ENCODE peak calls at places on chromosome 20, in eight cellular contexts. O is mesothelial cell of epicardium, A is vagina, K is K562, T is mammary epithelial cell, P is lower leg skin, Y is esophagus squamous epithelium, I is B cell. Q is an unnamed sample.

GRCh38 chr20:46507760-46508407 is 5.5 kb downstream of the ZNF334 start:
- DNase-seq in O (no peak), A (no peak), K (no peak), T (no peak), P (no peak), Y (no peak), I (no peak), Q (no peak)

GRCh38 chr20:22557403-22558276 is 26.7 kb downstream of the FOXA2 start:
- DNase-seq in O (no peak), A (no peak), K (no peak), T (no peak), P (no peak), Y (no peak), I (no peak), Q (no peak)

GRCh38 chr20:18224968-18225568 is 63.3 kb upstream of the ZNF133 start:
- DNase-seq in O (no peak), A (no peak), K (no peak), T (peak; percentile 72), P (peak; percentile 24), Y (no peak), I (no peak), Q (no peak)

GRCh38 chr20:2387180-2387577 is 6.5 kb downstream of the TGM6 start:
- DNase-seq in O (no peak), A (no peak), K (peak; percentile 55), T (no peak), P (no peak), Y (no peak), I (no peak), Q (peak; percentile 46)

GRCh38 chr20:39019805-39020325 is 57.7 kb downstream of the DHX35 start:
- DNase-seq in O (no peak), A (no peak), K (no peak), T (peak; percentile 5), P (no peak), Y (no peak), I (no peak), Q (no peak)

GRCh38 chr20:21571841-21572690 is 58.2 kb upstream of the NKX2-2 start:
- DNase-seq in O (peak; percentile 39), A (no peak), K (peak; percentile 26), T (no peak), P (no peak), Y (no peak), I (no peak), Q (no peak)

GRCh38 chr20:4844766-4845465 is 123.2 kb downstream of the PRND start:
- DNase-seq in O (no peak), A (no peak), K (no peak), T (no peak), P (no peak), Y (no peak), I (no peak), Q (no peak)

GRCh38 chr20:43022568-43022967 is 167.1 kb downstream of the PTPRT start:
- DNase-seq in O (no peak), A (no peak), K (no peak), T (no peak), P (no peak), Y (no peak), I (no peak), Q (no peak)

GRCh38 chr20:10982692-10983091 is 308.9 kb upstream of the JAG1 start:
- DNase-seq in O (no peak), A (no peak), K (no peak), T (peak; percentile 79), P (no peak), Y (no peak), I (no peak), Q (no peak)

GRCh38 chr20:6061544-6061943 is 7.7 kb upstream of the LRRN4 start:
- DNase-seq in O (no peak), A (no peak), K (no peak), T (no peak), P (no peak), Y (no peak), I (no peak), Q (no peak)

GRCh38 chr20:22070546-22070945 is 365.1 kb downstream of the PAX1 start:
- DNase-seq in O (no peak), A (no peak), K (no peak), T (no peak), P (peak; percentile 32), Y (no peak), I (no peak), Q (no peak)

GRCh38 chr20:49790077-49790798 is 22.4 kb upstream of the SLC9A8 start:
- DNase-seq in O (no peak), A (no peak), K (peak; percentile 89), T (no peak), P (no peak), Y (no peak), I (no peak), Q (no peak)

GRCh38 chr20:14512856-14513255 is 175.4 kb upstream of the FLRT3 start:
- DNase-seq in O (no peak), A (no peak), K (no peak), T (no peak), P (no peak), Y (no peak), I (no peak), Q (no peak)

GRCh38 chr20:59320426-59320825 is 20.0 kb downstream of the EDN3 start:
- DNase-seq in O (no peak), A (no peak), K (no peak), T (no peak), P (no peak), Y (no peak), I (no peak), Q (no peak)

GRCh38 chr20:59320850-59321631 is 20.6 kb downstream of the EDN3 start:
- DNase-seq in O (no peak), A (no peak), K (no peak), T (no peak), P (no peak), Y (no peak), I (no peak), Q (no peak)

GRCh38 chr20:59324441-59324840 is 24.0 kb downstream of the EDN3 start:
- DNase-seq in O (no peak), A (no peak), K (no peak), T (no peak), P (no peak), Y (no peak), I (no peak), Q (no peak)

GRCh38 chr20:59322813-59323469 is 22.5 kb downstream of the EDN3 start:
- DNase-seq in O (no peak), A (no peak), K (no peak), T (no peak), P (no peak), Y (no peak), I (no peak), Q (no peak)

GRCh38 chr20:59322101-59322500 is 21.7 kb downstream of the EDN3 start:
- DNase-seq in O (no peak), A (no peak), K (no peak), T (no peak), P (no peak), Y (no peak), I (no peak), Q (no peak)
- TF ChIP-seq CTCF in O (no peak), A (no peak), K (no peak), T (no peak), P (no peak), Y (no peak), I (no peak), Q (no peak)

DNA sequence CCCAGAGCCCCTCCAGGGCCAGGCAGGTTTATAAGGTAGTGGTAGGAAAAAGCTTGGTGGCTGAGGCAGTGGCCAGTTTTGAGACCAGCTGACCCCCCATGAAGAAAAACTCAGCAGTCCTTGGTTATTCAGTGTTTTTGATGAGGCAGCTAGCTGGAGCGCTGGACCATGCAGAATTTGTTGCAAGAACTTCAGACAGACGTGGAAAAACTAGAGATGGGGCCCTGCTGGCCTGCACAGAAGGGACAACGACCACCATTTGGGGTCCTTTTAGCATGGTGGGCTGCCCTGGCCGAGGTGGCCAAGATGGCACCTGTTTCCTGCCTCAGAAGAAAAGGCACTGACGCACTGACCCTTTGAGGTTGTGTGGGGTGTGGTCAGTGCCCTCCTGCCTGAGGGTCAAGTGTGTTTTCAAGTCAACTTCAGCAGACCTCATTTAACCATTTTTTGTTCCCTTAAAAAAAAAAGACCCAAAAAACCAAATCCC is 2.7 kb downstream of the RPS21 start:
- DNase-seq in O (no peak), A (no peak), K (no peak), T (no peak), P (no peak), Y (no peak), I (no peak), Q (no peak)
- TF ChIP-seq CTCF in O (no peak), A (no peak), K (no peak), T (no peak), P (no peak), Y (no peak), I (no peak), Q (no peak)

DNA sequence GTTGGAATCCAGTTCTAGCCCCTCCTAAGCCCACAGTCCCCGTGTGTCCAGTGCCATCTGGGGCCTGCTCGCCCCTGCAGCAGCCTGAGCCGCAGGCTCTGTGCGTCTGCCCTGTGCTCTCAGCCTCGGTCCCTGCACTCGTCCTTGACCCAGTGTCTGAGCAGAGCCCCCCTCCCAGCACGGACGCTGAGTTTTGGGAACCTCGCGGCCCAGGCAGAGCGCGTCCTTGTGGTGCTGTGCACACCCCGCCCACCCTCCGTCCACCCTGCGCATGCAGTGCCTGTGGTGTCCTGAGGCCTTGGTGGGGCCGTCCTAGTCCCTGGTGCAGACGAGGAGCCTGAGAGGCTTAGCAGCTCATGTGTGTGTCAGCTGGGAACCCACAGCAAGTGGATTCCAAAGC is 31.6 kb downstream of the OSBPL2 start:
- DNase-seq in O (no peak), A (no peak), K (peak; percentile 37), T (no peak), P (no peak), Y (no peak), I (no peak), Q (no peak)
- TF ChIP-seq CTCF in O (no peak), A (no peak), K (peak; percentile 22), T (no peak), P (no peak), Y (no peak), I (no peak), Q (no peak)

GRCh38 chr20:44084891-44085290 is 102.1 kb downstream of the JPH2 start:
- DNase-seq in O (no peak), A (no peak), K (no peak), T (no peak), P (no peak), Y (no peak), I (no peak), Q (no peak)

GRCh38 chr20:44085616-44086434 is 101.2 kb downstream of the JPH2 start:
- DNase-seq in O (no peak), A (peak; percentile 62), K (no peak), T (no peak), P (no peak), Y (no peak), I (no peak), Q (no peak)

GRCh38 chr20:44083220-44083933 is 103.6 kb downstream of the JPH2 start:
- DNase-seq in O (no peak), A (peak; percentile 54), K (no peak), T (peak; percentile 35), P (no peak), Y (no peak), I (no peak), Q (no peak)

GRCh38 chr20:44081888-44082287 is 105.1 kb downstream of the JPH2 start:
- DNase-seq in O (no peak), A (peak; percentile 64), K (no peak), T (no peak), P (no peak), Y (no peak), I (no peak), Q (no peak)

DNA sequence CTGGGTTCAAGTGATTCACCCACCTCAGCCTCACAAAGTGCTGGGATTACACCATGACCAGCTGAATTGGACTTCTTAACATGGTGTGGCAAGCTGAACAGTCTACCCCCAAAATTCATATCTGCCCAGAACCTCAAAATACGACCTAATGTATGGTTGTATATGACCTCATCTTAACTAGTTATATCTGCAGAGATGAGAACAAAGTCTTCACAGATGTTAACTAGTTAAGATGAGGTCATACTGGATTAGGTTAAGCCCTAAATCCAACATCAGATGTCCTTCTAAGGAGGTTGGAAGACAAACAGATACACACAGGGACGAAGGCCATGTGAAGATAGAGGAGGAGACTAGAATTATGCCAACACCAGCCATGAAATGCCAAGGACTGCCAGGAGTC is 102.5 kb downstream of the JPH2 start:
- DNase-seq in O (no peak), A (peak; percentile 44), K (no peak), T (no peak), P (no peak), Y (no peak), I (no peak), Q (no peak)
- TF ChIP-seq CTCF in O (no peak), A (no peak), K (no peak), T (no peak), P (no peak), Y (no peak), I (no peak), Q (no peak)